ENCODE peak calls at places on chromosome 20, in five cellular contexts. One of them, this sample, is unnamed.

GRCh38 chr20:43178079-43178478 is 11.6 kb downstream of the PTPRT start:
- DNase-seq in kidney: no peak
- DNase-seq in fibroblast of pulmonary artery: no peak
- DNase-seq in AG09309: no peak
- DNase-seq in NCI-H1930: no peak
- DNase-seq in this sample: no peak

GRCh38 chr20:25279403-25279802 is 31.5 kb downstream of the PYGB start:
- DNase-seq in NCI-H1930: no peak
- DNase-seq in AG09309: no peak
- DNase-seq in kidney: no peak
- DNase-seq in fibroblast of pulmonary artery: no peak
- DNase-seq in this sample: no peak

GRCh38 chr20:48180039-48180438 is 394.8 kb upstream of the SULF2 start:
- DNase-seq in fibroblast of pulmonary artery: peak
- DNase-seq in AG09309: no peak
- DNase-seq in NCI-H1930: no peak
- DNase-seq in kidney: no peak
- DNase-seq in this sample: no peak

GRCh38 chr20:63915471-63915870 is 20.5 kb downstream of the DNAJC5 start:
- DNase-seq in NCI-H1930: no peak
- DNase-seq in AG09309: no peak
- DNase-seq in fibroblast of pulmonary artery: no peak
- DNase-seq in kidney: no peak
- DNase-seq in this sample: no peak

GRCh38 chr20:51354769-51355319 is 187.7 kb downstream of the NFATC2 start:
- DNase-seq in NCI-H1930: no peak
- DNase-seq in fibroblast of pulmonary artery: no peak
- DNase-seq in AG09309: no peak
- DNase-seq in kidney: peak
- DNase-seq in this sample: no peak

GRCh38 chr20:47545499-47545898 is 43.8 kb downstream of the NCOA3 start:
- DNase-seq in AG09309: no peak
- DNase-seq in fibroblast of pulmonary artery: no peak
- DNase-seq in kidney: no peak
- DNase-seq in NCI-H1930: no peak
- DNase-seq in this sample: no peak

GRCh38 chr20:47336013-47336754 is 20.3 kb downstream of the ZMYND8 start:
- DNase-seq in AG09309: peak
- DNase-seq in kidney: no peak
- DNase-seq in fibroblast of pulmonary artery: peak
- DNase-seq in NCI-H1930: no peak
- DNase-seq in this sample: peak

GRCh38 chr20:401682-402495 is 6.2 kb upstream of the RBCK1 start:
- DNase-seq in kidney: no peak
- DNase-seq in fibroblast of pulmonary artery: peak
- DNase-seq in AG09309: peak
- DNase-seq in NCI-H1930: peak
- DNase-seq in this sample: no peak

GRCh38 chr20:40768105-40768504 is 79.1 kb upstream of the MAFB start:
- DNase-seq in NCI-H1930: no peak
- DNase-seq in fibroblast of pulmonary artery: no peak
- DNase-seq in AG09309: no peak
- DNase-seq in kidney: no peak
- DNase-seq in this sample: no peak

GRCh38 chr20:12153616-12154015 is 235.9 kb downstream of the BTBD3 start:
- DNase-seq in kidney: no peak
- DNase-seq in NCI-H1930: no peak
- DNase-seq in fibroblast of pulmonary artery: peak
- DNase-seq in AG09309: no peak
- DNase-seq in this sample: no peak

GRCh38 chr20:54389872-54390271 is 85.5 kb upstream of the DOK5 start:
- DNase-seq in kidney: no peak
- DNase-seq in AG09309: no peak
- DNase-seq in NCI-H1930: no peak
- DNase-seq in fibroblast of pulmonary artery: peak
- DNase-seq in this sample: no peak

GRCh38 chr20:32252189-32252588 is 25.3 kb upstream of the KIF3B start:
- DNase-seq in kidney: peak
- DNase-seq in AG09309: no peak
- DNase-seq in fibroblast of pulmonary artery: no peak
- DNase-seq in NCI-H1930: no peak
- DNase-seq in this sample: no peak

GRCh38 chr20:4244700-4245485 is 229.5 kb upstream of the RNF24 start:
- DNase-seq in kidney: no peak
- DNase-seq in fibroblast of pulmonary artery: peak
- DNase-seq in AG09309: no peak
- DNase-seq in NCI-H1930: no peak
- DNase-seq in this sample: no peak

GRCh38 chr20:64244281-64244805 is 11.2 kb upstream of the PCMTD2 start:
- DNase-seq in AG09309: no peak
- DNase-seq in kidney: no peak
- DNase-seq in fibroblast of pulmonary artery: no peak
- DNase-seq in NCI-H1930: no peak
- DNase-seq in this sample: peak

GRCh38 chr20:19887566-19888268 is 129.4 kb upstream of the NAA20 start:
- DNase-seq in kidney: no peak
- DNase-seq in NCI-H1930: no peak
- DNase-seq in AG09309: no peak
- DNase-seq in fibroblast of pulmonary artery: no peak
- DNase-seq in this sample: no peak

GRCh38 chr20:23326774-23327173 is 23.8 kb upstream of the NXT1 start:
- DNase-seq in kidney: no peak
- DNase-seq in NCI-H1930: no peak
- DNase-seq in AG09309: no peak
- DNase-seq in fibroblast of pulmonary artery: no peak
- DNase-seq in this sample: no peak

GRCh38 chr20:39291301-39291700 is 329.2 kb downstream of the DHX35 start:
- DNase-seq in fibroblast of pulmonary artery: no peak
- DNase-seq in NCI-H1930: no peak
- DNase-seq in AG09309: no peak
- DNase-seq in kidney: no peak
- DNase-seq in this sample: no peak

GRCh38 chr20:23049933-23050838 is 714 bp upstream of the THBD start:
- DNase-seq in fibroblast of pulmonary artery: peak
- DNase-seq in NCI-H1930: no peak
- DNase-seq in AG09309: no peak
- DNase-seq in kidney: peak
- DNase-seq in this sample: peak

GRCh38 chr20:44698351-44698750 is 16.8 kb upstream of the CCN5 start:
- DNase-seq in AG09309: no peak
- DNase-seq in fibroblast of pulmonary artery: no peak
- DNase-seq in NCI-H1930: no peak
- DNase-seq in kidney: no peak
- DNase-seq in this sample: no peak

GRCh38 chr20:35954200-35954906 is at the start of gene SCAND1:
- DNase-seq in fibroblast of pulmonary artery: peak
- DNase-seq in AG09309: peak
- DNase-seq in NCI-H1930: peak
- DNase-seq in kidney: peak
- DNase-seq in this sample: peak

GRCh38 chr20:53408728-53409157 is 184.9 kb downstream of the ZNF217 start:
- DNase-seq in NCI-H1930: peak
- DNase-seq in AG09309: no peak
- DNase-seq in kidney: no peak
- DNase-seq in fibroblast of pulmonary artery: peak
- DNase-seq in this sample: no peak

This sample was measured in posterior vena cava.